ENCODE peak calls at places on chromosome 14, in five cellular contexts. I is HFF-Myc; G is GM12878; O is AG04450; V is CD8-positive, alpha-beta T cell. C is an unnamed sample.

GRCh38 chr14:95287176-95287754 is 32.4 kb downstream of the CLMN start:
- DNase-seq in I (no peak), G (no peak), O (no peak), V (no peak), C (no peak)

GRCh38 chr14:53545217-53545616 is 392.1 kb upstream of the DDHD1 start:
- DNase-seq in I (no peak), G (no peak), O (no peak), V (no peak), C (peak; percentile 61)

GRCh38 chr14:90512332-90512951 is 115.6 kb downstream of the CALM1 start:
- DNase-seq in I (no peak), G (no peak), O (no peak), V (no peak), C (no peak)

GRCh38 chr14:24311837-24312615 is 724 bp downstream of the LTB4R start:
- DNase-seq in I (no peak), G (no peak), O (no peak), V (no peak), C (no peak)

GRCh38 chr14:95597784-95598204 is 62.9 kb downstream of the GLRX5 start:
- DNase-seq in I (peak; percentile 9), G (no peak), O (no peak), V (no peak), C (peak; percentile 23)

GRCh38 chr14:106377432-106377831 is 851.0 kb downstream of the TMEM121 start:
- DNase-seq in I (no peak), G (no peak), O (no peak), V (no peak), C (no peak)

GRCh38 chr14:22613091-22613695 is 15.1 kb downstream of the ABHD4 start:
- DNase-seq in I (no peak), G (no peak), O (no peak), V (no peak), C (no peak)

GRCh38 chr14:68741839-68742470 is 50.9 kb downstream of the ZFP36L1 start:
- DNase-seq in I (no peak), G (peak; percentile 93), O (no peak), V (no peak), C (peak; percentile 86)

GRCh38 chr14:105899071-105899641 is 372.8 kb downstream of the TMEM121 start:
- DNase-seq in I (no peak), G (no peak), O (no peak), V (no peak), C (no peak)

GRCh38 chr14:100486025-100486828 is 101.0 kb downstream of the BEGAIN start:
- DNase-seq in I (peak; percentile 89), G (peak; percentile 66), O (peak; percentile 48), V (peak; percentile 76), C (peak; percentile 65)

GRCh38 chr14:41285193-41285748 is 321.4 kb upstream of the LRFN5 start:
- DNase-seq in I (peak; percentile 17), G (no peak), O (no peak), V (no peak), C (no peak)

GRCh38 chr14:54606631-54607133 is 39.8 kb downstream of the SAMD4A start:
- DNase-seq in I (no peak), G (no peak), O (no peak), V (no peak), C (no peak)

GRCh38 chr14:73753887-73754880 is 40.0 kb upstream of the PNMA1 start:
- DNase-seq in I (no peak), G (peak; percentile 61), O (no peak), V (no peak), C (peak; percentile 87)

GRCh38 chr14:56874375-56874774 is 64.1 kb upstream of the OTX2 start:
- DNase-seq in I (no peak), G (no peak), O (no peak), V (no peak), C (peak; percentile 29)

GRCh38 chr14:102155150-102155549 is 15.5 kb downstream of the WDR20 start:
- DNase-seq in I (no peak), G (no peak), O (no peak), V (no peak), C (no peak)

GRCh38 chr14:22448905-22449611 is 140.0 kb downstream of the DAD1 start:
- DNase-seq in I (no peak), G (no peak), O (no peak), V (no peak), C (peak; percentile 72)

GRCh38 chr14:49303952-49304516 is 282.1 kb downstream of the RPS29 start:
- DNase-seq in I (no peak), G (no peak), O (no peak), V (no peak), C (peak; percentile 4)

GRCh38 chr14:67817750-67818438 is 1.5 kb upstream of the ZFYVE26 start:
- DNase-seq in I (no peak), G (no peak), O (no peak), V (no peak), C (no peak)

GRCh38 chr14:21923820-21924219 is 250.2 kb upstream of the OR4E1 start:
- DNase-seq in I (no peak), G (no peak), O (no peak), V (peak; percentile 54), C (peak; percentile 21)

GRCh38 chr14:44988694-44989093 is 26.7 kb downstream of the TOGARAM1 start:
- DNase-seq in I (no peak), G (no peak), O (no peak), V (no peak), C (no peak)

GRCh38 chr14:74698471-74698870 is 14.4 kb downstream of the AREL1 start:
- DNase-seq in I (no peak), G (no peak), O (no peak), V (no peak), C (no peak)

GRCh38 chr14:54003064-54003463 is 46.4 kb upstream of the BMP4 start:
- DNase-seq in I (peak; percentile 26), G (no peak), O (no peak), V (no peak), C (no peak)

GRCh38 chr14:55864890-55865655 is 253.1 kb upstream of the PELI2 start:
- DNase-seq in I (no peak), G (no peak), O (no peak), V (no peak), C (peak; percentile 22)

GRCh38 chr14:34356267-34356660 is 105.8 kb downstream of the SPTSSA start:
- DNase-seq in I (no peak), G (no peak), O (no peak), V (no peak), C (no peak)

GRCh38 chr14:35403085-35403396 is 1.5 kb downstream of the NFKBIA start:
- DNase-seq in I (no peak), G (no peak), O (no peak), V (no peak), C (peak; percentile 50)

GRCh38 chr14:24071836-24072420 is 566 bp downstream of the CPNE6 start:
- DNase-seq in I (no peak), G (no peak), O (no peak), V (no peak), C (no peak)

GRCh38 chr14:57749267-57749666 is 116.6 kb downstream of the SLC35F4 start:
- DNase-seq in I (no peak), G (no peak), O (no peak), V (no peak), C (no peak)

DNA sequence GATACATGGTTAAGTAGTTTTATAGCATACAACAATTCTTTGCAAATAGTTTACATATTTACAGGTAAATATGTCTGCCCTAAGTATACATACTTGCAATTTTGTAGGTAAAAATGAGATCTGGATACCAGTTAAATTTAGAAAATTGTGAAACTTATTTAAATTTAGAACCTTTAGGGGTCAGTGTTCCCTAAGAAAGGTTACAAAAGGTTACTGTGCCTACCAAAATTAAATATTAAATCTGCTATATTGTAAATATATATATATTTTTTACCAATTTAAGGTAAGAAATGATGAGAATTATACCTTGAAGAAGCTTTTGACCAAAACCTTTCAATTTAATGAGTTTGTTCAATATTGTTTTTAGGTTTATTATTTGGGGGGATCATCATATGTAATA is 54.0 kb downstream of the MIPOL1 start:
- DNase-seq in I (no peak), G (no peak), O (no peak), V (no peak), C (no peak)
- TF ChIP-seq CTCF in I (no peak), G (no peak), O (no peak), V (no peak), C (no peak)

GRCh38 chr14:88128811-88129210 is 123.9 kb downstream of the GPR65 start:
- DNase-seq in I (no peak), G (no peak), O (no peak), V (no peak), C (no peak)

GRCh38 chr14:88129306-88130056 is 124.5 kb downstream of the GPR65 start:
- DNase-seq in I (peak; percentile 56), G (no peak), O (no peak), V (no peak), C (peak; percentile 26)

DNA sequence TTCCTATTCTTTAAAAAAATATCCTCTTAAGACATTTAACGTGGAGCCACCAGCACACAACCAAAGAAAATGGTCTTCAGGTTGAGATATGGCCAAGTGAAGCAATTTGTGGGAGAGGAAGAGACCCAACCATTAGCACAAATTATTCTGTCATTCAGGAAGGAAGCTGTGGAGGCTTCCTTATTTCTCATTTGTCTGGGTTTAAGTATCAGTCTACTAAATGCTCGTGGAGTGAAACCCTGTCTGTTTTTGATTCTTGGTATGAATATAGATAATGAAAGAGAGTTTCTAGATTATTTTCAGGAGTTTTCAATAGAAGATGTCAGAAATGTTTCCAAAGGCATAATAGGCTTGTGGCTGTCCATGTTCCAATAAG is 125.1 kb downstream of the GPR65 start:
- DNase-seq in I (no peak), G (no peak), O (no peak), V (no peak), C (no peak)
- H3K4me3 ChIP-seq in I (no peak overlapping the region), G (no peak overlapping the region), O (no peak overlapping the region), V (no peak overlapping the region), C (no peak overlapping the region)

GRCh38 chr14:61598980-61599379 is 96.3 kb upstream of the HIF1A start:
- DNase-seq in I (no peak), G (no peak), O (no peak), V (no peak), C (peak; percentile 41)

GRCh38 chr14:61599959-61600358 is 95.4 kb upstream of the HIF1A start:
- DNase-seq in I (no peak), G (no peak), O (no peak), V (no peak), C (no peak)

GRCh38 chr14:61603736-61604135 is 91.6 kb upstream of the HIF1A start:
- DNase-seq in I (no peak), G (no peak), O (no peak), V (no peak), C (no peak)

GRCh38 chr14:61601923-61602732 is 93.2 kb upstream of the HIF1A start:
- DNase-seq in I (no peak), G (no peak), O (no peak), V (no peak), C (no peak)

GRCh38 chr14:61602733-61603077 is 92.6 kb upstream of the HIF1A start:
- DNase-seq in I (no peak), G (no peak), O (no peak), V (no peak), C (no peak)
- TF ChIP-seq CTCF in I (no peak), G (no peak), O (no peak), V (no peak), C (no peak)

DNA sequence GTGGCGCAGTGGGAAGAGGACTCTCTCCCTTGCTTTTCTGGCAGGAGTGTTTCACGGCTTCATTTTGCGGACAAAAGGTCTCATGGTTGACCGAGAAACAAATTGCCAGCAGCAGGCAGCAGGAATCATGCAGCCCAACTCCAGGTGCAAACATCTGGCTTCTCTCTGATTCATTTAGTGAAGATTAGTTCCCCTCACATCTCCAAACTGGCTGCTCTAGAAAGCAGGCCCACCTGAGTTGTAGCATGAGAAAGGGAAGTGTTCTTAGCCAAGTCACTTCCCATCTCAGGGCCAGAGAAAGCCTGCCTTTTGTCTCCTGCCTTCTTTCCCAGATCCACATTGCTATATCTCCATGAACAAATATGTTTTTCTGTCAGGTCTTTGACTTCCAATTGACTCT is 120.8 kb upstream of the CCDC196 start:
- DNase-seq in I (no peak), G (peak; percentile 15), O (no peak), V (no peak), C (peak; percentile 67)
- H3K4me3 ChIP-seq in I (no peak overlapping the region), G (no peak overlapping the region), O (no peak overlapping the region), V (no peak overlapping the region), C (no peak overlapping the region)

GRCh38 chr14:104436047-104436531 is 143.5 kb upstream of the C14orf180 start:
- DNase-seq in I (no peak), G (no peak), O (no peak), V (no peak), C (no peak)
- TF ChIP-seq CTCF in I (no peak), G (no peak), O (no peak), V (no peak), C (no peak)

C was measured in GM12865.